ENCODE peak calls at places on chromosomes 16 and 17, in ten cellular contexts. W, Y, I, U, Z, L, R, O, H and G are unnamed samples.

GRCh38 chr16:48231675-48232214 is 12.4 kb upstream of the LONP2 start:
- DNase-seq in H (no peak), U (peak; percentile 63), Z (peak; percentile 57), Y (no peak), O (peak; percentile 21), R (no peak), L (peak; percentile 46), W (no peak), I (peak; percentile 70), G (peak; percentile 16)

GRCh38 chr16:70526403-70526802 is 2.8 kb downstream of the SF3B3 start:
- DNase-seq in O (no peak), Z (no peak), H (no peak), U (no peak), I (peak; percentile 37), L (no peak), W (no peak), R (no peak), Y (no peak), G (no peak)

GRCh38 chr17:7176107-7176851 is 2.9 kb downstream of the ASGR1 start:
- DNase-seq in I (no peak), H (no peak), Z (no peak), W (no peak), R (no peak), U (no peak), O (no peak), Y (no peak), L (no peak), G (no peak)

GRCh38 chr17:38852771-38853291 is 690 bp downstream of the RPL23 start:
- DNase-seq in H (no peak), Y (peak; percentile 24), I (peak; percentile 26), L (no peak), U (no peak), Z (no peak), W (no peak), O (no peak), R (no peak), G (no peak)

GRCh38 chr17:61504697-61505096 is 52.5 kb downstream of the TBX4 start:
- DNase-seq in H (no peak), Y (no peak), U (peak; percentile 58), L (no peak), I (peak; percentile 89), R (peak; percentile 66), O (no peak), W (no peak), Z (no peak), G (no peak)

GRCh38 chr16:11316331-11317015 is 28.8 kb upstream of the RMI2 start:
- DNase-seq in O (no peak), W (no peak), I (no peak), R (no peak), U (no peak), Y (no peak), Z (peak; percentile 41), H (no peak), L (no peak), G (no peak)

GRCh38 chr17:65057520-65058075 is 1.1 kb upstream of the GNA13 start:
- DNase-seq in Z (no peak), Y (no peak), W (peak; percentile 51), R (no peak), O (peak; percentile 38), I (no peak), L (no peak), U (no peak), H (no peak), G (no peak)

GRCh38 chr17:44636562-44636961 is 19.7 kb upstream of the MEIOC start:
- DNase-seq in Y (no peak), H (no peak), U (peak; percentile 76), O (no peak), R (peak; percentile 32), Z (no peak), L (peak; percentile 53), I (peak; percentile 81), W (no peak), G (peak; percentile 15)

GRCh38 chr16:88532434-88533241 is 37.6 kb upstream of the ZC3H18 start:
- DNase-seq in L (no peak), R (no peak), U (no peak), I (no peak), H (no peak), W (no peak), Y (no peak), Z (no peak), O (no peak), G (no peak)

DNA sequence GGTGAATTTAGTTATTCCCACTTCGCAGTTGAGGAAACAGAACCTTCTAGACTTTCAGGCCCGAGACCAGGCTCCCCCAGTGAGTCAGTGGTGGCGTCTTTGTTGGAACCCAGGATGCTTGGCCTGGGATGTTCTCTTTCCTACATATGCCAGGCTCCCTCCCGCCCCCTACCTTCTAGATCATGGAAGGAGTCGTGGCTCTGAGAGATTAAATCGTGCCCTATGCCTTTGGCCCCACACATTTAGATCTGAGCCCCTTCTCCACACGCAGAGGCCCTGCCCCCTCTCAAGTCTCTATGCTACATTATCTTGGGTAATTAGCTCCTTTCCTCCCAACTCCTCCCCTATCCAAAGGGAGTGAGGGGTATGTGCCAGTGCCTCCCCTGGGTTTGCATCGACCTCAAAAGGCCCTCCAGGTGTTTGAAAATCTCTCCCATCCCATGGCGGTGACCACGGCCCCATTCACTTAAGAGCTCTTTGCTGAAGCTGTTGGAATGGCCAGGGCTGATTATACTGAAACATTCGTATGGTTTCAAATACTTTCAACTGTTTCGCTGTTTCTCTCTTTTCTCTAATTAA is 3.0 kb downstream of the NGFR start:
- DNase-seq in L (no peak), R (no peak), Y (no peak), O (no peak), U (no peak), Z (no peak), W (no peak), H (no peak), I (no peak), G (no peak)
- H3K4me3 ChIP-seq in L (no peak overlapping the region), R (no peak overlapping the region), Y (no peak overlapping the region), O (peak overlapping the region; percentile 69), U (no peak overlapping the region), Z (peak overlapping the region; percentile 45), W (no peak overlapping the region), H (peak overlapping the region; percentile 67), I (no peak overlapping the region), G (no peak overlapping the region)

GRCh38 chr17:37142294-37142944 is 193.7 kb downstream of the AATF start:
- DNase-seq in Y (no peak), H (no peak), O (no peak), Z (no peak), R (no peak), U (no peak), L (no peak), I (no peak), W (no peak), G (no peak)

GRCh38 chr17:37146578-37147119 is 197.9 kb downstream of the AATF start:
- DNase-seq in O (no peak), I (no peak), U (no peak), Y (no peak), W (no peak), R (no peak), Z (no peak), L (no peak), H (no peak), G (no peak)

GRCh38 chr17:37148171-37148570 is 199.4 kb downstream of the AATF start:
- DNase-seq in L (no peak), W (no peak), O (no peak), H (no peak), Y (no peak), Z (no peak), I (peak; percentile 34), U (peak; percentile 64), R (no peak), G (no peak)

GRCh38 chr17:37147301-37147812 is 198.6 kb downstream of the AATF start:
- DNase-seq in O (no peak), Y (no peak), H (no peak), L (peak; percentile 21), U (peak; percentile 6), W (no peak), I (no peak), Z (no peak), R (no peak), G (no peak)
- H3K4me3 ChIP-seq in O (no peak overlapping the region), Y (peak overlapping the region; percentile 55), H (no peak overlapping the region), L (no peak overlapping the region), U (no peak overlapping the region), W (no peak overlapping the region), I (no peak overlapping the region), Z (no peak overlapping the region), R (no peak overlapping the region), G (no peak overlapping the region)

GRCh38 chr17:66431910-66432309 is 129.5 kb downstream of the PRKCA start:
- DNase-seq in O (no peak), I (peak; percentile 92), Y (no peak), W (no peak), L (no peak), R (peak; percentile 66), H (no peak), U (peak; percentile 87), Z (no peak), G (no peak)
- H3K4me3 ChIP-seq in O (no peak overlapping the region), I (peak overlapping the region; percentile 5), Y (no peak overlapping the region), W (no peak overlapping the region), L (no peak overlapping the region), R (peak overlapping the region; percentile 7), H (no peak overlapping the region), U (peak overlapping the region; percentile 22), Z (no peak overlapping the region), G (no peak overlapping the region)

DNA sequence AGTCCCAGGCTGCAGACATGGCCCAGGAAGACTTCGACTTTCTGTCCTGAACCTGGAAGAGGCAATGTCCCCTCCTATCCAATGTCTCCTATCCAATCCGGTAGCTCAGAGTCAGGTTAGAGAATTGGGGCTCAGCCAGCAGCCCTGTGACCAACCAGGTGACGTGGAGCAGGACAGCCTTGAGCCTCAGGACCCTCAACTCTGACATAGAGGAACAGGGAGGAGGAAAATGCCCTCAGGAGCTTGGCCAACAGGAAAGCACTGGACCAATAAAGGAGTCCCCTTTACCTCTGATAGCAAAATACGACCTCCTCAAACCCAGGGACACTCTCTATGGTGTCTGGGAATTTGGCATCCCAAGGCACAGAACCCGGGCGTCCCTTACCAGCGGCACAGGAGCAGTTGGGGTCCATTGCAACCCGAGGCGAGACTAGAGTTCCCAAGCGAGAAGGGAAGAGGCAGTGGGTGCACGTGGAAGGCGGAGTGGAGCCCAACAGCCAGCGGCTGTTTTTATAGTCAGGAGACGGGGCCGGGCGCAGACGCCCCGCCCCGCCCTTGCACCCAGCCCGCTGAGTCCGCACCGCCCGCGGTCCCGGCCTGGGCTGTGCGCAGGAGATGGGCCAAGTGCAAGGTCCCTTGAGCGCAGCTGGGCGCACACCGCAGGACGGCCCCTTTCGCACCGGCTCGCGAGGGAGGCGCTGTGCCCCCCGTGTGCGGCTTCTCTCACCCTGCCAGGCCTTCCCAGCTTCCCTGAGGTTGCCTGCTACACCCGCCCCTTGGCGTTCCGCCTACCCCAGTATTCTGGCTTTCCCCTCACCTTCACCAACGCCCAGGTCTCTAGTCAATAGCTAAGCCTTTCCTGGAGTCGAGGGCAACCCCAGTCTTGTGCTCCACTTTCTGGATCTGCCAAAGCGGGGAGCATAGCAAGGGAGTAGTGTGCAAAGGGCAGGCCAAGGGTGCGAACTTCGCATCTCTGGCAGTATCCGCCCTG is at the start of gene MT1G:
- DNase-seq in O (peak; percentile 48), I (peak; percentile 16), W (peak; percentile 84), Y (no peak), L (peak; percentile 56), Z (no peak), R (no peak), H (no peak), U (peak; percentile 34), G (no peak)
- H3K4me3 ChIP-seq in O (peak within 1 kb of the TSS; percentile 41), I (no peak within 1 kb of the TSS), W (no peak within 1 kb of the TSS), Y (no peak within 1 kb of the TSS), L (no peak within 1 kb of the TSS), Z (no peak within 1 kb of the TSS), R (no peak within 1 kb of the TSS), H (no peak within 1 kb of the TSS), U (no peak within 1 kb of the TSS), G (no peak within 1 kb of the TSS)